ENCODE peak calls at places on chromosomes 5 and 9, in five cellular contexts. P is uterus, M is OCI-LY7, F is pancreas, B is RWPE1. H is an unnamed sample.

GRCh38 chr5:37850128-37850865 is 10.5 kb upstream of the GDNF start:
- DNase-seq in P (no peak), M (no peak), B (no peak), F (no peak), H (no peak)

GRCh38 chr9:127074561-127075548 is 47.6 kb downstream of the ANGPTL2 start:
- DNase-seq in B (no peak), P (no peak), F (no peak), M (peak), H (peak)

GRCh38 chr5:178454308-178454707 is 135.9 kb downstream of the COL23A1 start:
- DNase-seq in B (no peak), M (no peak), F (no peak), P (no peak), H (no peak)

GRCh38 chr5:73464016-73464745 is 15.6 kb upstream of the FOXD1 start:
- DNase-seq in B (no peak), F (no peak), M (no peak), P (peak), H (no peak)

GRCh38 chr5:103347729-103348128 is 89.2 kb downstream of the MACIR start:
- DNase-seq in F (no peak), M (no peak), P (no peak), B (no peak), H (no peak)

GRCh38 chr5:17154211-17154996 is 63.0 kb upstream of the BASP1 start:
- DNase-seq in B (peak), M (no peak), P (no peak), F (no peak), H (no peak)

GRCh38 chr5:138449501-138450239 is 10.8 kb downstream of the REEP2 start:
- DNase-seq in P (peak), F (peak), B (peak), M (peak), H (peak)

GRCh38 chr9:23291001-23291400 is 535.0 kb downstream of the ELAVL2 start:
- DNase-seq in B (no peak), P (no peak), M (no peak), F (no peak), H (no peak)

GRCh38 chr5:165573445-165573844 is 2068.0 kb downstream of the MAT2B start:
- DNase-seq in F (no peak), P (no peak), M (no peak), B (peak), H (no peak)

GRCh38 chr9:38016375-38017120 is 52.5 kb downstream of the SHB start:
- DNase-seq in P (peak), B (no peak), F (no peak), M (no peak), H (no peak)

GRCh38 chr9:304519-305185 is 90.0 kb downstream of the DOCK8 start:
- DNase-seq in M (no peak), P (no peak), F (no peak), B (peak), H (no peak)

GRCh38 chr9:120854596-120855327 is 12.0 kb upstream of the PSMD5 start:
- DNase-seq in B (no peak), M (no peak), F (no peak), P (no peak), H (no peak)

GRCh38 chr9:34498511-34498910 is 24.3 kb downstream of the ENHO start:
- DNase-seq in P (no peak), M (no peak), B (no peak), F (no peak), H (no peak)

GRCh38 chr5:123425444-123425843 is 2.2 kb upstream of the CEP120 start:
- DNase-seq in B (no peak), F (no peak), M (no peak), P (no peak), H (no peak)

GRCh38 chr5:172007795-172008465 is 1.5 kb upstream of the FBXW11 start:
- DNase-seq in F (no peak), B (peak), P (no peak), M (no peak), H (no peak)

GRCh38 chr9:84170521-84171141 is 169.9 kb downstream of the SLC28A3 start:
- DNase-seq in M (no peak), P (peak), F (peak), B (peak), H (no peak)

GRCh38 chr9:86741311-86742215 is 205.7 kb downstream of the GAS1 start:
- DNase-seq in F (no peak), P (no peak), M (no peak), B (peak), H (no peak)

GRCh38 chr9:18708429-18708828 is 234.5 kb downstream of the ADAMTSL1 start:
- DNase-seq in P (no peak), M (no peak), B (no peak), F (no peak), H (no peak)

GRCh38 chr9:135978650-135979461 is 17.7 kb upstream of the UBAC1 start:
- DNase-seq in P (no peak), B (no peak), F (no peak), M (no peak), H (peak)

GRCh38 chr9:79663299-79663698 is 91.5 kb downstream of the TLE4 start:
- DNase-seq in M (no peak), F (no peak), B (no peak), P (no peak), H (no peak)

DNA sequence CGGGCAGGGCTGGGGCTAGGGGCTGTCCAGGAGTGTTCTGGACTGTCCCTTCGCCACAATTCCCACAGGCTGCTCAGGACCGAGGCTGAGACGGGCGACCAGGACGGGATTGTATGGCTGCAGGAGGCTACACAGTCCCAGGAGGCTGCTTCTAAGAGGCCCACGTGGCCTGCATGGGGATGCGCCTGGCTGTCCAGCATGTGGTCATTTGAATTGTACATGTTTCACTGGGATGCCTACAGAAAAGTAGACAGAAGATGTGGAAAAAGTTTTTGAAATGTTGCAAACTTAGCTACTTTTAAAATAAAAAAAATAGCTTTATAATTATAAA is 32.6 kb upstream of the SPTLC1 start:
- DNase-seq in M (no peak), B (no peak), F (no peak), P (no peak), H (no peak)
- H3K27ac ChIP-seq in M (no peak), B (peak), F (no peak), P (peak), H (peak)

DNA sequence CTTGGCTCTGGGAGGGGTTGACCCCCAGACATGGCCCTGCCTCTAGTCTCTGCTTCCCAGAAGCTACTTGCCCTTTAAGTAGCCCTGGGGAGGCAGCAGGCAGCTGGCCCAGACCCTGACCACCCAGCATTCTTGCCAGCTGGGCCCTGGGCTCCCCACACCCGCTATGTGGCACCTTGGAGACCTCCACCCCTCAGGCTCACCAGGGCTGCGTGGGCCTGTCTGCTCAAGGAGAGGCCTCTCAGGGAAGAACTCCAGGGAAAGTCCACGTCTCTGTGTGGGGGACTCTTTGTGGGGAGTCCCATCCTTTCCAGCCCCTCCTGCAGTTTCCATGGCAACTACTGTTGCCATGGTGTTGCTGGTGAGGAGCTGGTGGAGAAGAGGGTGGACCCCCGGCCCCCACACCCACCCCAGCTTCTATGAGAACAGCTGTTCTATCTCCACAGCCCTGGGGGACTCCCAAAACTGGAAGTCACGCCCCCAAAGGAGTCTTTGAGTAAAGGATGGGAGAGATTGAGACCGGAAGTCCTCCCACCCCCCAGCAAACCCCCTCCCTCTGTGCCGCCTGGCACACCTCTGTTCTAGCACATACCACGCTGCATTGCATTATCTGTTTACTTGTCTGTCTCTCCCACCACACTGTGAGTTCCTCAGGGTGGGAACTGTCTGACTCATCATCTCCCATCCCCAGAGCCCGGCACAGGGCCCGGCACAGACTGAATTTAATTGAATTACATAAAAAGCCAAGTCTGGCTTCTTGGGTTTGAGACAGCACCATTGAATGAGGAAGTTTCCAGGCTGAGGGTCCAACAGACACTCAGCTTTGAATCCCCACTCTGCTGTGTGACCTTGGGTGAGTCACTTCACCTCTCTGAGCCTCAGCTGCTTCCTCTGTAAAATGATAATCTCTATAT is 12.6 kb downstream of the DNM1 start:
- DNase-seq in B (no peak), P (peak), F (peak), M (no peak), H (peak)
- H3K27ac ChIP-seq in B (peak), P (peak), F (peak), M (no peak), H (peak)

GRCh38 chr5:132259061-132259851 is 1.8 kb downstream of the PDLIM4 start:
- DNase-seq in P (peak), M (no peak), B (peak), F (peak), H (no peak)

GRCh38 chr5:132258102-132259060 is 885 bp downstream of the PDLIM4 start:
- DNase-seq in M (no peak), P (peak), F (no peak), B (peak), H (no peak)

GRCh38 chr5:132261881-132262845 is 4.7 kb downstream of the PDLIM4 start:
- DNase-seq in F (no peak), B (no peak), M (no peak), P (no peak), H (no peak)

GRCh38 chr5:132260714-132261615 is 3.5 kb downstream of the PDLIM4 start:
- DNase-seq in P (peak), B (peak), F (no peak), M (no peak), H (peak)

DNA sequence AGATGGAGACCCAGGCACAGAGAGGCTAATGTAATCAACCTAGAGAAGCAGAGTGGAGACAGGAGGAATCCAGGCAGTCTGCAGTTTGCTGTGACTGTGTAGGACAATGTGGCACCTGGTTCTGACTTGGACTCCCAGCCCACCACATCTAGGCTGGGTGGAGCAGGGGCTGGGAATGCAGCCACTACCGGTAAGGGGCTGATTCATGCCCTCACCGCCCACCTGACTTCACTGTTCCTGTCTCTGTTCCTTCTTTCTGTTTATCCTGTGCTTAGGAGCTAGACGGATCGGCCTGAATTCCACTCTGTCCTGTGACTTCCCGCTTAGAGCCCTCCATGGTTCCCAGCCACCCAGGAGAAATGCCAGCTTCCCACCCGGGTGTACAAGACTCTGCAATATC is 2.6 kb downstream of the PDLIM4 start:
- DNase-seq in F (no peak), P (no peak), M (no peak), B (peak), H (no peak)
- H3K27ac ChIP-seq in F (no peak), P (peak), M (no peak), B (peak), H (peak)

GRCh38 chr5:69502375-69503143 is 10.0 kb downstream of the OCLN start:
- DNase-seq in P (no peak), B (peak), M (no peak), F (no peak), H (no peak)
- H3K27ac ChIP-seq in P (no peak), B (no peak), M (no peak), F (peak), H (no peak)

GRCh38 chr9:134370213-134370492 is 43.9 kb downstream of the RXRA start:
- DNase-seq in P (no peak), B (no peak), M (no peak), F (no peak), H (no peak)

GRCh38 chr9:134373269-134373668 is 47.0 kb downstream of the RXRA start:
- DNase-seq in B (no peak), M (no peak), F (no peak), P (no peak), H (no peak)

GRCh38 chr9:134370638-134371037 is 44.4 kb downstream of the RXRA start:
- DNase-seq in B (no peak), P (no peak), M (no peak), F (no peak), H (no peak)

GRCh38 chr9:134372621-134373267 is 46.5 kb downstream of the RXRA start:
- DNase-seq in F (no peak), M (no peak), B (peak), P (no peak), H (no peak)

GRCh38 chr9:134371731-134372130 is 45.5 kb downstream of the RXRA start:
- DNase-seq in B (peak), F (no peak), P (no peak), M (no peak), H (no peak)
- H3K27ac ChIP-seq in B (peak), F (no peak), P (no peak), M (no peak), H (peak)

GRCh38 chr5:151151263-151151660 is 6.3 kb downstream of the ANXA6 start:
- DNase-seq in B (no peak), F (no peak), M (no peak), P (no peak), H (no peak)
- H3K27ac ChIP-seq in B (no peak), F (no peak), M (peak), P (peak), H (peak)

GRCh38 chr9:104876587-104876986 is 51.4 kb downstream of the ABCA1 start:
- DNase-seq in M (no peak), F (no peak), B (no peak), P (no peak), H (no peak)
- H3K27ac ChIP-seq in M (no peak), F (no peak), B (no peak), P (no peak), H (no peak)